ENCODE peak calls at places on chromosomes 11 and 22, in five cellular contexts. One of them, this sample, is unnamed.

GRCh38 chr22:47394504-47395440 is 632.3 kb downstream of the TBC1D22A start:
- DNase-seq in RWPE1: no peak
- DNase-seq in left cardiac atrium: no peak
- DNase-seq in DMS 273 treated with DMSO at 0.1 percent for 48 hours: no peak
- DNase-seq in left ventricle myocardium inferior: no peak
- DNase-seq in this sample: no peak

GRCh38 chr11:76212086-76213035 is 6.1 kb upstream of the WNT11 start:
- DNase-seq in RWPE1: no peak
- DNase-seq in left ventricle myocardium inferior: no peak
- DNase-seq in DMS 273 treated with DMSO at 0.1 percent for 48 hours: no peak
- DNase-seq in left cardiac atrium: no peak
- DNase-seq in this sample: no peak

GRCh38 chr22:37163618-37164534 is 14.2 kb upstream of the IL2RB start:
- DNase-seq in left ventricle myocardium inferior: no peak
- DNase-seq in DMS 273 treated with DMSO at 0.1 percent for 48 hours: no peak
- DNase-seq in left cardiac atrium: peak
- DNase-seq in RWPE1: no peak
- DNase-seq in this sample: no peak

GRCh38 chr22:41825376-41825775 is 7.5 kb upstream of the SREBF2 start:
- DNase-seq in left cardiac atrium: peak
- DNase-seq in left ventricle myocardium inferior: peak
- DNase-seq in RWPE1: no peak
- DNase-seq in DMS 273 treated with DMSO at 0.1 percent for 48 hours: no peak
- DNase-seq in this sample: no peak

GRCh38 chr11:45149483-45150056 is 3.1 kb downstream of the PRDM11 start:
- DNase-seq in left cardiac atrium: no peak
- DNase-seq in RWPE1: no peak
- DNase-seq in left ventricle myocardium inferior: no peak
- DNase-seq in DMS 273 treated with DMSO at 0.1 percent for 48 hours: no peak
- DNase-seq in this sample: no peak

GRCh38 chr11:1943576-1943975 is 3.6 kb upstream of the MRPL23 start:
- DNase-seq in RWPE1: no peak
- DNase-seq in left cardiac atrium: peak
- DNase-seq in left ventricle myocardium inferior: no peak
- DNase-seq in DMS 273 treated with DMSO at 0.1 percent for 48 hours: no peak
- DNase-seq in this sample: peak

GRCh38 chr11:73288873-73289707 is 17.0 kb downstream of the P2RY6 start:
- DNase-seq in DMS 273 treated with DMSO at 0.1 percent for 48 hours: no peak
- DNase-seq in left ventricle myocardium inferior: peak
- DNase-seq in RWPE1: peak
- DNase-seq in left cardiac atrium: peak
- DNase-seq in this sample: peak

GRCh38 chr11:76911415-76911808 is 50.7 kb downstream of the ACER3 start:
- DNase-seq in RWPE1: no peak
- DNase-seq in left ventricle myocardium inferior: no peak
- DNase-seq in DMS 273 treated with DMSO at 0.1 percent for 48 hours: no peak
- DNase-seq in left cardiac atrium: no peak
- DNase-seq in this sample: no peak

GRCh38 chr11:19729141-19729540 is 16.5 kb downstream of the NAV2 start:
- DNase-seq in DMS 273 treated with DMSO at 0.1 percent for 48 hours: no peak
- DNase-seq in left cardiac atrium: no peak
- DNase-seq in left ventricle myocardium inferior: no peak
- DNase-seq in RWPE1: no peak
- DNase-seq in this sample: no peak

GRCh38 chr11:134275188-134275533 is 1.0 kb upstream of the GLB1L3 start:
- DNase-seq in DMS 273 treated with DMSO at 0.1 percent for 48 hours: no peak
- DNase-seq in RWPE1: no peak
- DNase-seq in left cardiac atrium: no peak
- DNase-seq in left ventricle myocardium inferior: no peak
- DNase-seq in this sample: no peak

GRCh38 chr11:75850787-75851186 is 35.8 kb downstream of the UVRAG start:
- DNase-seq in DMS 273 treated with DMSO at 0.1 percent for 48 hours: no peak
- DNase-seq in RWPE1: no peak
- DNase-seq in left cardiac atrium: no peak
- DNase-seq in left ventricle myocardium inferior: no peak
- DNase-seq in this sample: no peak

GRCh38 chr22:31275576-31275975 is 16.7 kb downstream of the PIK3IP1 start:
- DNase-seq in DMS 273 treated with DMSO at 0.1 percent for 48 hours: no peak
- DNase-seq in left ventricle myocardium inferior: no peak
- DNase-seq in left cardiac atrium: no peak
- DNase-seq in RWPE1: no peak
- DNase-seq in this sample: no peak

GRCh38 chr22:29744902-29745301 is 21.9 kb downstream of the ZMAT5 start:
- DNase-seq in left cardiac atrium: peak
- DNase-seq in RWPE1: peak
- DNase-seq in left ventricle myocardium inferior: no peak
- DNase-seq in DMS 273 treated with DMSO at 0.1 percent for 48 hours: peak
- DNase-seq in this sample: no peak

GRCh38 chr11:2574553-2575535 is 125.0 kb downstream of the KCNQ1OT1 start:
- DNase-seq in DMS 273 treated with DMSO at 0.1 percent for 48 hours: no peak
- DNase-seq in left cardiac atrium: peak
- DNase-seq in left ventricle myocardium inferior: no peak
- DNase-seq in RWPE1: no peak
- DNase-seq in this sample: peak

GRCh38 chr22:24175160-24175808 is 6.0 kb upstream of the SUSD2 start:
- DNase-seq in DMS 273 treated with DMSO at 0.1 percent for 48 hours: no peak
- DNase-seq in RWPE1: peak
- DNase-seq in left cardiac atrium: peak
- DNase-seq in left ventricle myocardium inferior: peak
- DNase-seq in this sample: peak

GRCh38 chr22:34855471-34855870 is 210.5 kb upstream of the ISX start:
- DNase-seq in RWPE1: no peak
- DNase-seq in left cardiac atrium: no peak
- DNase-seq in DMS 273 treated with DMSO at 0.1 percent for 48 hours: no peak
- DNase-seq in left ventricle myocardium inferior: no peak
- DNase-seq in this sample: no peak

GRCh38 chr11:125082611-125083311 is 19.7 kb downstream of the SLC37A2 start:
- DNase-seq in left ventricle myocardium inferior: no peak
- DNase-seq in RWPE1: peak
- DNase-seq in left cardiac atrium: no peak
- DNase-seq in DMS 273 treated with DMSO at 0.1 percent for 48 hours: no peak
- DNase-seq in this sample: no peak

GRCh38 chr22:41732096-41732772 is 32.9 kb downstream of the MEI1 start:
- DNase-seq in left ventricle myocardium inferior: no peak
- DNase-seq in RWPE1: no peak
- DNase-seq in DMS 273 treated with DMSO at 0.1 percent for 48 hours: no peak
- DNase-seq in left cardiac atrium: no peak
- DNase-seq in this sample: no peak

GRCh38 chr11:104705475-104706195 is 192.6 kb downstream of the CASP12 start:
- DNase-seq in RWPE1: no peak
- DNase-seq in left cardiac atrium: peak
- DNase-seq in DMS 273 treated with DMSO at 0.1 percent for 48 hours: no peak
- DNase-seq in left ventricle myocardium inferior: peak
- DNase-seq in this sample: no peak

GRCh38 chr11:7605544-7605943 is 67.8 kb downstream of the CYB5R2 start:
- DNase-seq in DMS 273 treated with DMSO at 0.1 percent for 48 hours: no peak
- DNase-seq in RWPE1: peak
- DNase-seq in left ventricle myocardium inferior: no peak
- DNase-seq in left cardiac atrium: no peak
- DNase-seq in this sample: no peak

GRCh38 chr22:19735665-19736510 is 12.5 kb downstream of the GP1BB start:
- DNase-seq in left cardiac atrium: no peak
- DNase-seq in left ventricle myocardium inferior: no peak
- DNase-seq in DMS 273 treated with DMSO at 0.1 percent for 48 hours: no peak
- DNase-seq in RWPE1: no peak
- DNase-seq in this sample: no peak

GRCh38 chr11:33040127-33040861 is 922 bp downstream of the TCP11L1 start:
- DNase-seq in RWPE1: peak
- DNase-seq in left cardiac atrium: no peak
- DNase-seq in DMS 273 treated with DMSO at 0.1 percent for 48 hours: no peak
- DNase-seq in left ventricle myocardium inferior: no peak
- DNase-seq in this sample: no peak

GRCh38 chr11:15547685-15548084 is 433.0 kb downstream of the INSC start:
- DNase-seq in left cardiac atrium: no peak
- DNase-seq in RWPE1: no peak
- DNase-seq in left ventricle myocardium inferior: no peak
- DNase-seq in DMS 273 treated with DMSO at 0.1 percent for 48 hours: no peak
- DNase-seq in this sample: no peak